ENCODE peak calls at places on chromosomes 12 and 14, in nine cellular contexts. One of them, this sample, is unnamed.
A peak's percentile ranks its signal among the peaks of the same experiment; 100 is the strongest.

GRCh38 chr14:55071051-55071450 is 19.6 kb downstream of the MAPK1IP1L start:
- DNase-seq in GM12865: no peak
- DNase-seq in esophagus muscularis mucosa: no peak
- DNase-seq in CD8-positive, alpha-beta T cell: no peak
- DNase-seq in H1: no peak
- DNase-seq in fibroblast of villous mesenchyme: peak; percentile 75
- DNase-seq in heart left ventricle: no peak
- DNase-seq in fibroblast of the aortic adventitia: peak; percentile 64
- DNase-seq in AG10803: no peak
- DNase-seq in this sample: no peak

GRCh38 chr12:99455350-99456037 is 192.1 kb upstream of the GARIN6 start:
- DNase-seq in GM12865: no peak
- DNase-seq in esophagus muscularis mucosa: no peak
- DNase-seq in fibroblast of the aortic adventitia: peak; percentile 0
- DNase-seq in H1: peak; percentile 23
- DNase-seq in heart left ventricle: no peak
- DNase-seq in CD8-positive, alpha-beta T cell: no peak
- DNase-seq in AG10803: peak; percentile 61
- DNase-seq in fibroblast of villous mesenchyme: peak; percentile 38
- DNase-seq in this sample: peak; percentile 88

GRCh38 chr12:67039995-67040860 is 228.9 kb upstream of the CAND1 start:
- DNase-seq in AG10803: no peak
- DNase-seq in GM12865: peak; percentile 3
- DNase-seq in CD8-positive, alpha-beta T cell: no peak
- DNase-seq in fibroblast of the aortic adventitia: no peak
- DNase-seq in fibroblast of villous mesenchyme: no peak
- DNase-seq in H1: no peak
- DNase-seq in heart left ventricle: no peak
- DNase-seq in esophagus muscularis mucosa: no peak
- DNase-seq in this sample: no peak

GRCh38 chr14:42200951-42201350 is 594.3 kb downstream of the LRFN5 start:
- DNase-seq in H1: no peak
- DNase-seq in GM12865: no peak
- DNase-seq in esophagus muscularis mucosa: no peak
- DNase-seq in fibroblast of villous mesenchyme: no peak
- DNase-seq in heart left ventricle: no peak
- DNase-seq in AG10803: no peak
- DNase-seq in fibroblast of the aortic adventitia: no peak
- DNase-seq in CD8-positive, alpha-beta T cell: no peak
- DNase-seq in this sample: no peak

GRCh38 chr12:22538336-22538735 is 6.0 kb downstream of the C2CD5 start:
- DNase-seq in fibroblast of the aortic adventitia: no peak
- DNase-seq in heart left ventricle: no peak
- DNase-seq in esophagus muscularis mucosa: no peak
- DNase-seq in GM12865: no peak
- DNase-seq in H1: no peak
- DNase-seq in CD8-positive, alpha-beta T cell: no peak
- DNase-seq in AG10803: no peak
- DNase-seq in fibroblast of villous mesenchyme: peak; percentile 19
- DNase-seq in this sample: no peak

GRCh38 chr12:93592641-93593396 is 20.3 kb downstream of the SOCS2 start:
- DNase-seq in esophagus muscularis mucosa: no peak
- DNase-seq in heart left ventricle: no peak
- DNase-seq in CD8-positive, alpha-beta T cell: no peak
- DNase-seq in fibroblast of the aortic adventitia: no peak
- DNase-seq in GM12865: no peak
- DNase-seq in AG10803: no peak
- DNase-seq in H1: no peak
- DNase-seq in fibroblast of villous mesenchyme: peak; percentile 41
- DNase-seq in this sample: no peak

GRCh38 chr14:20578325-20578724 is 9.5 kb downstream of the RNASE11 start:
- DNase-seq in H1: peak; percentile 73
- DNase-seq in esophagus muscularis mucosa: no peak
- DNase-seq in CD8-positive, alpha-beta T cell: no peak
- DNase-seq in heart left ventricle: no peak
- DNase-seq in fibroblast of villous mesenchyme: no peak
- DNase-seq in fibroblast of the aortic adventitia: no peak
- DNase-seq in GM12865: no peak
- DNase-seq in AG10803: no peak
- DNase-seq in this sample: no peak

GRCh38 chr12:103973909-103974308 is 8.2 kb downstream of the TDG start:
- DNase-seq in esophagus muscularis mucosa: no peak
- DNase-seq in H1: no peak
- DNase-seq in fibroblast of villous mesenchyme: no peak
- DNase-seq in GM12865: no peak
- DNase-seq in fibroblast of the aortic adventitia: no peak
- DNase-seq in heart left ventricle: no peak
- DNase-seq in CD8-positive, alpha-beta T cell: no peak
- DNase-seq in AG10803: no peak
- DNase-seq in this sample: no peak

GRCh38 chr14:90060312-90060964 is 1.4 kb upstream of the KCNK13 start:
- DNase-seq in GM12865: peak; percentile 72
- DNase-seq in fibroblast of villous mesenchyme: peak; percentile 55
- DNase-seq in CD8-positive, alpha-beta T cell: peak; percentile 26
- DNase-seq in AG10803: peak; percentile 21
- DNase-seq in H1: peak; percentile 44
- DNase-seq in heart left ventricle: peak; percentile 68
- DNase-seq in esophagus muscularis mucosa: no peak
- DNase-seq in fibroblast of the aortic adventitia: peak; percentile 40
- DNase-seq in this sample: no peak

GRCh38 chr14:76834296-76834695 is 8.1 kb downstream of the LRRC74A start:
- DNase-seq in heart left ventricle: no peak
- DNase-seq in H1: no peak
- DNase-seq in fibroblast of the aortic adventitia: no peak
- DNase-seq in CD8-positive, alpha-beta T cell: no peak
- DNase-seq in fibroblast of villous mesenchyme: no peak
- DNase-seq in esophagus muscularis mucosa: no peak
- DNase-seq in GM12865: no peak
- DNase-seq in AG10803: no peak
- DNase-seq in this sample: no peak

GRCh38 chr12:124045671-124046070 is 72.7 kb downstream of the ZNF664 start:
- DNase-seq in esophagus muscularis mucosa: no peak
- DNase-seq in fibroblast of villous mesenchyme: no peak
- DNase-seq in AG10803: no peak
- DNase-seq in fibroblast of the aortic adventitia: no peak
- DNase-seq in H1: no peak
- DNase-seq in GM12865: no peak
- DNase-seq in heart left ventricle: no peak
- DNase-seq in CD8-positive, alpha-beta T cell: no peak
- DNase-seq in this sample: no peak

GRCh38 chr14:77086951-77087350 is 11.1 kb upstream of the CIPC start:
- DNase-seq in heart left ventricle: no peak
- DNase-seq in AG10803: no peak
- DNase-seq in fibroblast of villous mesenchyme: no peak
- DNase-seq in GM12865: no peak
- DNase-seq in fibroblast of the aortic adventitia: no peak
- DNase-seq in esophagus muscularis mucosa: no peak
- DNase-seq in H1: no peak
- DNase-seq in CD8-positive, alpha-beta T cell: no peak
- DNase-seq in this sample: no peak

GRCh38 chr12:117363953-117364486 is 2.6 kb upstream of the NOS1 start:
- DNase-seq in AG10803: no peak
- DNase-seq in fibroblast of villous mesenchyme: no peak
- DNase-seq in esophagus muscularis mucosa: no peak
- DNase-seq in fibroblast of the aortic adventitia: no peak
- DNase-seq in CD8-positive, alpha-beta T cell: no peak
- DNase-seq in GM12865: no peak
- DNase-seq in heart left ventricle: no peak
- DNase-seq in H1: no peak
- DNase-seq in this sample: no peak

GRCh38 chr12:125373375-125373774 is 308.1 kb downstream of the AACS start:
- DNase-seq in heart left ventricle: no peak
- DNase-seq in fibroblast of the aortic adventitia: no peak
- DNase-seq in GM12865: no peak
- DNase-seq in CD8-positive, alpha-beta T cell: no peak
- DNase-seq in fibroblast of villous mesenchyme: no peak
- DNase-seq in esophagus muscularis mucosa: no peak
- DNase-seq in AG10803: no peak
- DNase-seq in H1: no peak
- DNase-seq in this sample: no peak

GRCh38 chr12:67876305-67876915 is 112.8 kb upstream of the IFNG-AS1 start:
- DNase-seq in CD8-positive, alpha-beta T cell: no peak
- DNase-seq in esophagus muscularis mucosa: no peak
- DNase-seq in fibroblast of villous mesenchyme: no peak
- DNase-seq in AG10803: no peak
- DNase-seq in H1: no peak
- DNase-seq in fibroblast of the aortic adventitia: no peak
- DNase-seq in heart left ventricle: no peak
- DNase-seq in GM12865: no peak
- DNase-seq in this sample: no peak

DNA sequence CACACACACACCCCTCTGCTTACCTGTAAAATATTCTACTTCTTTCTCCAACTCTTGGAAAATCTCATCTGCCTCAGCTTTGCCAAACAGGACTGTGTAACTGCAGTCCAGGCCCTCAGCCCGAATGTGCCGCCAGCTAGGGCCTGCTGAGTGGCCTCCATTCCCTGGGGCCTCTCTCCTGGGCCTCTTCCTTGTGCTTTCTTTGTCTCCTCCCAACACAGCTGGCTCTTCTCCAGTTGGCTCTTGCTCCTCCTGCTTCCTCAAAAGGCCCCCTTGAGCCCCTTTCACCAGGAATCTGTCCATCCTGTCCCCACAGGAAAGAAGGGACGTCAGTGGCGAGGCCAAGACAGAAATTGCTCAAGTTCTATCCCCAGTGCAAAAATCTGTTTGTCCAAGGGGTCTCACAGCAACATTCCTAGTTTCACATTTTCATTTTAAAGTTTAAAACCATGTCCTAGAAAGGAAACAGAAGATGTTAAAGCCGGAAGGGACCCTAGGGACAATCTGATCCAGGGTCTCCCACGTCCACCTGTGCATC is 719 bp downstream of the ALKBH2 start:
- DNase-seq in GM12865: no peak
- DNase-seq in fibroblast of the aortic adventitia: peak; percentile 10
- DNase-seq in H1: no peak
- DNase-seq in fibroblast of villous mesenchyme: no peak
- DNase-seq in heart left ventricle: no peak
- DNase-seq in esophagus muscularis mucosa: no peak
- DNase-seq in CD8-positive, alpha-beta T cell: no peak
- DNase-seq in AG10803: no peak
- DNase-seq in this sample: no peak
- H3K4me3 ChIP-seq in GM12865: peak overlapping the region; percentile 76
- H3K4me3 ChIP-seq in fibroblast of the aortic adventitia: peak overlapping the region; percentile 72
- H3K4me3 ChIP-seq in H1: peak overlapping the region; percentile 16
- H3K4me3 ChIP-seq in fibroblast of villous mesenchyme: peak overlapping the region; percentile 67
- H3K4me3 ChIP-seq in heart left ventricle: peak overlapping the region; percentile 64
- H3K4me3 ChIP-seq in esophagus muscularis mucosa: peak overlapping the region; percentile 72
- H3K4me3 ChIP-seq in CD8-positive, alpha-beta T cell: peak overlapping the region; percentile 78
- H3K4me3 ChIP-seq in AG10803: peak overlapping the region; percentile 89
- H3K4me3 ChIP-seq in this sample: peak overlapping the region; percentile 52

GRCh38 chr12:45263587-45263986 is 47.7 kb downstream of the ANO6 start:
- DNase-seq in CD8-positive, alpha-beta T cell: no peak
- DNase-seq in GM12865: no peak
- DNase-seq in heart left ventricle: no peak
- DNase-seq in esophagus muscularis mucosa: no peak
- DNase-seq in H1: no peak
- DNase-seq in AG10803: no peak
- DNase-seq in fibroblast of villous mesenchyme: no peak
- DNase-seq in fibroblast of the aortic adventitia: no peak
- DNase-seq in this sample: no peak

GRCh38 chr12:45273717-45274271 is 57.9 kb downstream of the ANO6 start:
- DNase-seq in AG10803: peak; percentile 94
- DNase-seq in heart left ventricle: no peak
- DNase-seq in fibroblast of the aortic adventitia: peak; percentile 98
- DNase-seq in GM12865: no peak
- DNase-seq in H1: no peak
- DNase-seq in esophagus muscularis mucosa: no peak
- DNase-seq in fibroblast of villous mesenchyme: peak; percentile 94
- DNase-seq in CD8-positive, alpha-beta T cell: no peak
- DNase-seq in this sample: peak; percentile 90

GRCh38 chr12:45269407-45269741 is 53.5 kb downstream of the ANO6 start:
- DNase-seq in GM12865: no peak
- DNase-seq in CD8-positive, alpha-beta T cell: no peak
- DNase-seq in H1: no peak
- DNase-seq in fibroblast of villous mesenchyme: no peak
- DNase-seq in fibroblast of the aortic adventitia: no peak
- DNase-seq in esophagus muscularis mucosa: no peak
- DNase-seq in AG10803: no peak
- DNase-seq in heart left ventricle: no peak
- DNase-seq in this sample: no peak

GRCh38 chr12:45268672-45269406 is 52.9 kb downstream of the ANO6 start:
- DNase-seq in fibroblast of villous mesenchyme: peak; percentile 91
- DNase-seq in GM12865: peak; percentile 34
- DNase-seq in heart left ventricle: peak; percentile 87
- DNase-seq in CD8-positive, alpha-beta T cell: no peak
- DNase-seq in AG10803: peak; percentile 90
- DNase-seq in H1: no peak
- DNase-seq in fibroblast of the aortic adventitia: peak; percentile 96
- DNase-seq in esophagus muscularis mucosa: peak; percentile 93
- DNase-seq in this sample: peak; percentile 48
- TF ChIP-seq CTCF in fibroblast of villous mesenchyme: peak; percentile 53
- TF ChIP-seq CTCF in GM12865: peak; percentile 5
- TF ChIP-seq CTCF in heart left ventricle: peak; percentile 42
- TF ChIP-seq CTCF in CD8-positive, alpha-beta T cell: no peak
- TF ChIP-seq CTCF in AG10803: peak; percentile 57
- TF ChIP-seq CTCF in H1: no peak
- TF ChIP-seq CTCF in fibroblast of the aortic adventitia: peak; percentile 45
- TF ChIP-seq CTCF in esophagus muscularis mucosa: peak; percentile 53
- TF ChIP-seq CTCF in this sample: peak; percentile 52

DNA sequence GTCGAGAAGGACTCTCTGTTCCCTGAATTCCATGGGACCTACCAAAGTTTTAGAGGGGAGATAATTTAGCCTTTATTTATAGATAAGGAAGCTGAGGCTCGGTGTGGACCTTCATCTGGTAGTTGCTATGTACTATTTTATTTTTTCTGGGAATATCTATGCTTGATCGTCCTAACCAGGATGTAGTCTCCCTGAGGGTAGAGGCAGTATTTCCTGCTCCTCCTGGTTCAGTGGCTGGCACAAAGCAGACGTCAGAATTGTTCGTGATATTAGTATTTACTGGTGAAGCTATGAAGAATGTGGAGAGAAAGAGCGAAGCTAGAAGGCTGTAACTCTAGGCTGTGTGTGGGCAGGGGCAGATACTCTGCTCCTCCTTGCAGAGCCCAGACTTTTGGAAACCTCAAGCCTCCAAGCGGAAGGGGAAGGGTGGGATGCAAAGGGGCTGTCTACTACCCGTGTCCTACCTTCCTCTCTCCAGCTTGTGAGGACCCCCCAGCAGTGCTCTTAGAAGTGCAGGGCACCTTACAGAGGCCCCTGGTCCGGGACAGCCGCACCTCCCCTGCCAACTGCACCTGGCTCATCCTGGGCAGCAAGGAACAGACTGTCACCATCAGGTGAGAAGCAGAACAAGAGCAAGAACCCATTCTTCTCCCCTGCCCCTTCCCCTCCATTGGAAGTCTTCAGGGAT is 1.4 kb downstream of the LRP10 start:
- DNase-seq in fibroblast of the aortic adventitia: no peak
- DNase-seq in GM12865: no peak
- DNase-seq in H1: no peak
- DNase-seq in esophagus muscularis mucosa: no peak
- DNase-seq in AG10803: peak; percentile 19
- DNase-seq in CD8-positive, alpha-beta T cell: no peak
- DNase-seq in heart left ventricle: no peak
- DNase-seq in fibroblast of villous mesenchyme: no peak
- DNase-seq in this sample: no peak
- H3K4me3 ChIP-seq in fibroblast of the aortic adventitia: peak overlapping the region; percentile 86
- H3K4me3 ChIP-seq in GM12865: peak overlapping the region; percentile 70
- H3K4me3 ChIP-seq in H1: peak overlapping the region; percentile 76
- H3K4me3 ChIP-seq in esophagus muscularis mucosa: peak overlapping the region; percentile 100
- H3K4me3 ChIP-seq in AG10803: peak overlapping the region; percentile 82
- H3K4me3 ChIP-seq in CD8-positive, alpha-beta T cell: peak overlapping the region; percentile 82
- H3K4me3 ChIP-seq in heart left ventricle: peak overlapping the region; percentile 92
- H3K4me3 ChIP-seq in fibroblast of villous mesenchyme: peak overlapping the region; percentile 91
- H3K4me3 ChIP-seq in this sample: peak overlapping the region; percentile 81

GRCh38 chr12:6684609-6685008 is 4.6 kb downstream of the ZNF384 start:
- DNase-seq in CD8-positive, alpha-beta T cell: peak; percentile 44
- DNase-seq in AG10803: no peak
- DNase-seq in fibroblast of villous mesenchyme: no peak
- DNase-seq in heart left ventricle: no peak
- DNase-seq in fibroblast of the aortic adventitia: no peak
- DNase-seq in esophagus muscularis mucosa: no peak
- DNase-seq in GM12865: peak; percentile 64
- DNase-seq in H1: no peak
- DNase-seq in this sample: no peak
- TF ChIP-seq CTCF in CD8-positive, alpha-beta T cell: peak; percentile 60
- TF ChIP-seq CTCF in AG10803: peak; percentile 47
- TF ChIP-seq CTCF in fibroblast of villous mesenchyme: peak; percentile 40
- TF ChIP-seq CTCF in heart left ventricle: peak; percentile 45
- TF ChIP-seq CTCF in fibroblast of the aortic adventitia: peak; percentile 45
- TF ChIP-seq CTCF in esophagus muscularis mucosa: peak; percentile 51
- TF ChIP-seq CTCF in GM12865: peak; percentile 52
- TF ChIP-seq CTCF in H1: no peak
- TF ChIP-seq CTCF in this sample: peak; percentile 37